ENCODE peak calls at places on chromosomes 2 and 18, in four cellular contexts. One of them, this sample, is unnamed.
A peak's percentile ranks its signal among the peaks of the same experiment; 100 is the strongest.

GRCh38 chr2:201413143-201413542 is 38.1 kb downstream of the TRAK2 start:
- DNase-seq in HepG2: no peak
- DNase-seq in H9: no peak
- DNase-seq in fibroblast of lung: no peak
- DNase-seq in this sample: no peak

GRCh38 chr2:10847008-10847407 is 34.4 kb upstream of the PDIA6 start:
- DNase-seq in HepG2: no peak
- DNase-seq in H9: no peak
- DNase-seq in fibroblast of lung: no peak
- DNase-seq in this sample: no peak

GRCh38 chr2:188395903-188396699 is 104.4 kb downstream of the GULP1 start:
- DNase-seq in HepG2: no peak
- DNase-seq in H9: no peak
- DNase-seq in fibroblast of lung: no peak
- DNase-seq in this sample: no peak

GRCh38 chr2:6556755-6557154 is 309.0 kb downstream of the CMPK2 start:
- DNase-seq in HepG2: peak; percentile 4
- DNase-seq in H9: no peak
- DNase-seq in fibroblast of lung: peak; percentile 64
- DNase-seq in this sample: no peak

GRCh38 chr18:7207366-7207765 is 23.5 kb upstream of the LRRC30 start:
- DNase-seq in HepG2: no peak
- DNase-seq in H9: no peak
- DNase-seq in fibroblast of lung: no peak
- DNase-seq in this sample: no peak

GRCh38 chr18:55252053-55252675 is 292.9 kb upstream of the CCDC68 start:
- DNase-seq in HepG2: no peak
- DNase-seq in H9: no peak
- DNase-seq in fibroblast of lung: no peak
- DNase-seq in this sample: no peak

GRCh38 chr2:156319811-156320490 is 12.6 kb downstream of the NR4A2 start:
- DNase-seq in HepG2: no peak
- DNase-seq in H9: peak; percentile 69
- DNase-seq in fibroblast of lung: peak; percentile 32
- DNase-seq in this sample: no peak

GRCh38 chr18:12121175-12122095 is 27.8 kb downstream of the ANKRD62 start:
- DNase-seq in HepG2: peak; percentile 16
- DNase-seq in H9: peak; percentile 65
- DNase-seq in fibroblast of lung: no peak
- DNase-seq in this sample: peak; percentile 42

GRCh38 chr2:240568678-240569522 is 616 bp downstream of the RNPEPL1 start:
- DNase-seq in HepG2: no peak
- DNase-seq in H9: no peak
- DNase-seq in fibroblast of lung: peak; percentile 62
- DNase-seq in this sample: peak; percentile 91

GRCh38 chr2:101597347-101597944 is 100.1 kb upstream of the MAP4K4 start:
- DNase-seq in HepG2: peak; percentile 92
- DNase-seq in H9: no peak
- DNase-seq in fibroblast of lung: peak; percentile 84
- DNase-seq in this sample: no peak

GRCh38 chr2:110788936-110789335 is 56.6 kb downstream of the ACOXL start:
- DNase-seq in HepG2: no peak
- DNase-seq in H9: no peak
- DNase-seq in fibroblast of lung: no peak
- DNase-seq in this sample: no peak

GRCh38 chr18:51617572-51618260 is 420.2 kb upstream of the MEX3C start:
- DNase-seq in HepG2: no peak
- DNase-seq in H9: no peak
- DNase-seq in fibroblast of lung: peak; percentile 14
- DNase-seq in this sample: no peak

GRCh38 chr2:138327967-138328366 is 173.6 kb upstream of the SPOPL start:
- DNase-seq in HepG2: no peak
- DNase-seq in H9: no peak
- DNase-seq in fibroblast of lung: no peak
- DNase-seq in this sample: no peak

DNA sequence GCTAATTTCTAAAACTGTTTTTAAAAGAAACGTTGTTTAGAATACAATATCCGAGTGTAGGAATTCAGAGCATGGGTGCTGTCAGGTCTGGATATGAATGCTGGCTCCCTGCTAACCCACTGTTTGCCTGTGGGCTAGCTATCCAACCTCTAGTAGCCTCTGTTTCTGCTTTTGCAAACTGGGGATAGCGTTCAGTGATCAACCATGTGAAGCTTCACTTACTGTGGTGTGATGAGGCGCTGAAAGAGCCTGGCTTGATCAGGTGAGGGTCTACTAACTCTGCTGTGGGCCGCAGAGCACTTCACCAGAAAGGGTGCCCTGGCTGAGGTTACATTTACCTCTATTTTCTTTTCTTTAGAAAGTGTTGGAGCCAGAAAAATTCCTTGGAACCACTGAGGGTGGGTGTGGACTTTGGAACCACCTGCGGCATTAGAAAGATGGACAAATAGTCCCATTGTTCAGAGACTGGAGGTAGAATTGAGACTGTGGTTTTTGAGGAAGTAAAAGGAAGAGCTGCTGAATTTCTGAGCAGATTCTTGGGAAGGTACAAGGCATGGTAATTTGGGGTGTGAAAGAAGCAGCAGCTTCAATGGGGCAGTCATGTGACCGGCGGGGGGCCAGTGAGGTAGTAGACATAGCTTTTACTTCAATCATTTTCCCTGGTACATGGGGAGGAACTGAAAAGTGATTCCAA is 96.3 kb upstream of the CD302 start:
- DNase-seq in HepG2: no peak
- DNase-seq in H9: no peak
- DNase-seq in fibroblast of lung: no peak
- DNase-seq in this sample: no peak
- H3K9ac ChIP-seq in HepG2: no peak overlapping the region
- H3K9ac ChIP-seq in H9: no peak overlapping the region
- H3K9ac ChIP-seq in fibroblast of lung: no peak overlapping the region
- H3K9ac ChIP-seq in this sample: no peak overlapping the region

GRCh38 chr18:3525870-3526420 is 76.0 kb downstream of the TGIF1 start:
- DNase-seq in HepG2: no peak
- DNase-seq in H9: no peak
- DNase-seq in fibroblast of lung: peak; percentile 72
- DNase-seq in this sample: peak; percentile 74
- H2AFZ ChIP-seq in HepG2: no peak overlapping the region
- H2AFZ ChIP-seq in H9: no peak overlapping the region
- H2AFZ ChIP-seq in fibroblast of lung: no peak overlapping the region
- H2AFZ ChIP-seq in this sample: peak overlapping the region; percentile 63

DNA sequence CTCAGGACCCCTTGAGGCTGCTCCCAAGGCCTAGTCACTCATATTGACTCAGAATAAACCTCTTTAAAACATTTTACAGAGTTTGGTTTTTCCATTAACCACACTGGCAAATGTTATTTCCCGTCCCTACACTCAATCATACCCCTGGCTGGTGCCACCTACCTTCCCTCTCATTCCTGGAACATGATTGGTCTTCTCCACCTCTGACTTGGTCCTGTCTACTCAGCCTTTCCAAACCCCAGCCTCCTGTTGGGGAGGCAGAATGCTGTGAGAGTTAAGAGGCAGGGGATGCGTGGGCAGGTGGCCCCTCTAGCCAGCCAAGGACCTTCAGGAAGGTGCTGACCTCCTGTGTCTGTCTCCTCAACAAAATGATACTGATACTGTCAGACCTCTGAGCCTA is 149.3 kb downstream of the CABLES1 start:
- DNase-seq in HepG2: no peak
- DNase-seq in H9: no peak
- DNase-seq in fibroblast of lung: no peak
- DNase-seq in this sample: no peak
- H3K9ac ChIP-seq in HepG2: no peak overlapping the region
- H3K9ac ChIP-seq in H9: no peak overlapping the region
- H3K9ac ChIP-seq in fibroblast of lung: no peak overlapping the region
- H3K9ac ChIP-seq in this sample: no peak overlapping the region

GRCh38 chr2:208207769-208208168 is 17.9 kb upstream of the C2orf80 start:
- DNase-seq in HepG2: no peak
- DNase-seq in H9: no peak
- DNase-seq in fibroblast of lung: no peak
- DNase-seq in this sample: no peak

GRCh38 chr2:208204166-208204565 is 14.3 kb upstream of the C2orf80 start:
- DNase-seq in HepG2: no peak
- DNase-seq in H9: no peak
- DNase-seq in fibroblast of lung: no peak
- DNase-seq in this sample: no peak

GRCh38 chr2:208210688-208211451 is 21.0 kb upstream of the C2orf80 start:
- DNase-seq in HepG2: no peak
- DNase-seq in H9: no peak
- DNase-seq in fibroblast of lung: no peak
- DNase-seq in this sample: no peak

GRCh38 chr2:208213508-208214120 is 23.8 kb upstream of the C2orf80 start:
- DNase-seq in HepG2: no peak
- DNase-seq in H9: no peak
- DNase-seq in fibroblast of lung: peak; percentile 47
- DNase-seq in this sample: no peak

GRCh38 chr2:208208335-208209085 is 18.7 kb upstream of the C2orf80 start:
- DNase-seq in HepG2: no peak
- DNase-seq in H9: no peak
- DNase-seq in fibroblast of lung: no peak
- DNase-seq in this sample: no peak
- H2AFZ ChIP-seq in HepG2: no peak overlapping the region
- H2AFZ ChIP-seq in H9: no peak overlapping the region
- H2AFZ ChIP-seq in fibroblast of lung: no peak overlapping the region
- H2AFZ ChIP-seq in this sample: no peak overlapping the region

GRCh38 chr18:3758531-3758930 is 308.6 kb downstream of the TGIF1 start:
- DNase-seq in HepG2: no peak
- DNase-seq in H9: no peak
- DNase-seq in fibroblast of lung: peak; percentile 87
- DNase-seq in this sample: no peak

GRCh38 chr18:3759099-3759498 is 309.1 kb downstream of the TGIF1 start:
- DNase-seq in HepG2: no peak
- DNase-seq in H9: no peak
- DNase-seq in fibroblast of lung: no peak
- DNase-seq in this sample: no peak

GRCh38 chr18:3757361-3757760 is 307.4 kb downstream of the TGIF1 start:
- DNase-seq in HepG2: no peak
- DNase-seq in H9: no peak
- DNase-seq in fibroblast of lung: no peak
- DNase-seq in this sample: no peak

DNA sequence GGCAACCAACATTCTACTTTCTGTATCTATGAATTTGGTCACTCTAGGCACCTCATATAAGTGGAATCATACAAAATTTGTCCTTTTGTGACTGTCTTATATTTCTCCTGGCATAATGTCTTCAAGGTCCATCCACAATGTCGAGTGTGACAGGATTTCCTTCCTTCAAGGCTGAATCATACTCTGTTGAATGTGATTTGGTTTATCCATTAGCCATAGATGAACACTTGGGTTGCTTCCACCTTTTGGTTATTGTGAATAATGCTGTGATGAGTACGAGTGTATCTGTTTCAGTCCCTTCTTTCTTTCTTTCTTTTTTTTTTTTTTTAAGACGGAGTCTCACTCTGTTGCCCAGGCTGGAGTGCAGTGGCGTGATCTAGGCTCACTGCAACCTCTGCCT is 311.3 kb downstream of the TGIF1 start:
- DNase-seq in HepG2: no peak
- DNase-seq in H9: no peak
- DNase-seq in fibroblast of lung: no peak
- DNase-seq in this sample: no peak
- H3K9ac ChIP-seq in HepG2: no peak overlapping the region
- H3K9ac ChIP-seq in H9: no peak overlapping the region
- H3K9ac ChIP-seq in fibroblast of lung: no peak overlapping the region
- H3K9ac ChIP-seq in this sample: no peak overlapping the region

GRCh38 chr2:136232447-136233172 is 114.7 kb upstream of the CXCR4 start:
- DNase-seq in HepG2: no peak
- DNase-seq in H9: no peak
- DNase-seq in fibroblast of lung: no peak
- DNase-seq in this sample: no peak
- H2AFZ ChIP-seq in HepG2: no peak overlapping the region
- H2AFZ ChIP-seq in H9: no peak overlapping the region
- H2AFZ ChIP-seq in fibroblast of lung: no peak overlapping the region
- H2AFZ ChIP-seq in this sample: no peak overlapping the region

This sample was measured in Karpas-422.